ENCODE peak calls at places on chromosome 22, in nine cellular contexts. One of them, this sample, is unnamed.

GRCh38 chr22:43187171-43188099 is 501 bp upstream of the TTLL12 start:
- DNase-seq in hypothalamus: peak; percentile 88
- DNase-seq in WTC11: peak; percentile 95
- DNase-seq in adrenal gland: peak; percentile 96
- DNase-seq in iPS DF 6.9: peak; percentile 85
- DNase-seq in EL: peak; percentile 92
- DNase-seq in stimulated activated CD4-positive, alpha-beta T cell treated with anti-CD3 and anti-CD28 coated beads, Interleukin-4, amount 100 ng/mL, for 48 hours: peak; percentile 94
- DNase-seq in non-pigmented ciliary epithelial cell: peak; percentile 50
- DNase-seq in stromal cell of bone marrow: peak; percentile 82
- DNase-seq in this sample: peak; percentile 48

GRCh38 chr22:37763652-37764051 is 44.1 kb upstream of the GCAT start:
- DNase-seq in WTC11: no peak
- DNase-seq in non-pigmented ciliary epithelial cell: no peak
- DNase-seq in stromal cell of bone marrow: no peak
- DNase-seq in adrenal gland: no peak
- DNase-seq in iPS DF 6.9: no peak
- DNase-seq in stimulated activated CD4-positive, alpha-beta T cell treated with anti-CD3 and anti-CD28 coated beads, Interleukin-4, amount 100 ng/mL, for 48 hours: no peak
- DNase-seq in hypothalamus: no peak
- DNase-seq in EL: no peak
- DNase-seq in this sample: no peak

GRCh38 chr22:37051629-37052385 is at the start of gene KCTD17:
- DNase-seq in WTC11: peak; percentile 60
- DNase-seq in adrenal gland: peak; percentile 49
- DNase-seq in non-pigmented ciliary epithelial cell: no peak
- DNase-seq in EL: peak; percentile 79
- DNase-seq in stromal cell of bone marrow: peak; percentile 49
- DNase-seq in stimulated activated CD4-positive, alpha-beta T cell treated with anti-CD3 and anti-CD28 coated beads, Interleukin-4, amount 100 ng/mL, for 48 hours: peak; percentile 75
- DNase-seq in iPS DF 6.9: no peak
- DNase-seq in hypothalamus: peak; percentile 44
- DNase-seq in this sample: no peak

GRCh38 chr22:24134090-24134846 is 47.0 kb upstream of the SUSD2 start:
- DNase-seq in hypothalamus: peak; percentile 43
- DNase-seq in stimulated activated CD4-positive, alpha-beta T cell treated with anti-CD3 and anti-CD28 coated beads, Interleukin-4, amount 100 ng/mL, for 48 hours: peak; percentile 34
- DNase-seq in non-pigmented ciliary epithelial cell: no peak
- DNase-seq in iPS DF 6.9: no peak
- DNase-seq in EL: no peak
- DNase-seq in adrenal gland: no peak
- DNase-seq in stromal cell of bone marrow: no peak
- DNase-seq in WTC11: no peak
- DNase-seq in this sample: no peak

GRCh38 chr22:49738006-49738405 is 89.7 kb downstream of the BRD1 start:
- DNase-seq in WTC11: no peak
- DNase-seq in stimulated activated CD4-positive, alpha-beta T cell treated with anti-CD3 and anti-CD28 coated beads, Interleukin-4, amount 100 ng/mL, for 48 hours: no peak
- DNase-seq in hypothalamus: no peak
- DNase-seq in stromal cell of bone marrow: no peak
- DNase-seq in iPS DF 6.9: no peak
- DNase-seq in EL: no peak
- DNase-seq in non-pigmented ciliary epithelial cell: no peak
- DNase-seq in adrenal gland: no peak
- DNase-seq in this sample: no peak

GRCh38 chr22:29810156-29810555 is 27.9 kb downstream of the ASCC2 start:
- DNase-seq in EL: no peak
- DNase-seq in WTC11: no peak
- DNase-seq in stimulated activated CD4-positive, alpha-beta T cell treated with anti-CD3 and anti-CD28 coated beads, Interleukin-4, amount 100 ng/mL, for 48 hours: no peak
- DNase-seq in non-pigmented ciliary epithelial cell: no peak
- DNase-seq in stromal cell of bone marrow: no peak
- DNase-seq in hypothalamus: no peak
- DNase-seq in adrenal gland: no peak
- DNase-seq in iPS DF 6.9: no peak
- DNase-seq in this sample: no peak

GRCh38 chr22:38828191-38828590 is 15.6 kb downstream of the NPTXR start:
- DNase-seq in non-pigmented ciliary epithelial cell: no peak
- DNase-seq in WTC11: no peak
- DNase-seq in EL: no peak
- DNase-seq in stromal cell of bone marrow: no peak
- DNase-seq in stimulated activated CD4-positive, alpha-beta T cell treated with anti-CD3 and anti-CD28 coated beads, Interleukin-4, amount 100 ng/mL, for 48 hours: no peak
- DNase-seq in hypothalamus: no peak
- DNase-seq in adrenal gland: no peak
- DNase-seq in iPS DF 6.9: no peak
- DNase-seq in this sample: no peak

GRCh38 chr22:25067851-25068421 is 115.4 kb downstream of the KIAA1671 start:
- DNase-seq in stromal cell of bone marrow: no peak
- DNase-seq in WTC11: no peak
- DNase-seq in iPS DF 6.9: no peak
- DNase-seq in non-pigmented ciliary epithelial cell: no peak
- DNase-seq in adrenal gland: peak; percentile 84
- DNase-seq in EL: no peak
- DNase-seq in stimulated activated CD4-positive, alpha-beta T cell treated with anti-CD3 and anti-CD28 coated beads, Interleukin-4, amount 100 ng/mL, for 48 hours: peak; percentile 64
- DNase-seq in hypothalamus: peak; percentile 47
- DNase-seq in this sample: no peak

GRCh38 chr22:44023404-44024287 is 456 bp upstream of the PARVB start:
- DNase-seq in stimulated activated CD4-positive, alpha-beta T cell treated with anti-CD3 and anti-CD28 coated beads, Interleukin-4, amount 100 ng/mL, for 48 hours: peak; percentile 24
- DNase-seq in stromal cell of bone marrow: no peak
- DNase-seq in hypothalamus: no peak
- DNase-seq in adrenal gland: peak; percentile 58
- DNase-seq in WTC11: peak; percentile 43
- DNase-seq in iPS DF 6.9: no peak
- DNase-seq in non-pigmented ciliary epithelial cell: no peak
- DNase-seq in EL: peak; percentile 52
- DNase-seq in this sample: no peak